ENCODE peak calls at places on chromosomes 4 and X, in seven cellular contexts. One of them, this sample, is unnamed.

GRCh38 chr4:123922847-123923246 is 526.3 kb downstream of the SPRY1 start:
- DNase-seq in SK-N-SH: no peak
- DNase-seq in fibroblast of lung: peak
- DNase-seq in cardiac muscle cell: peak
- DNase-seq in AG04450: no peak
- DNase-seq in fibroblast of mammary gland: peak
- DNase-seq in upper lobe of right lung: no peak
- DNase-seq in this sample: no peak

GRCh38 chr4:114598191-114599121 is at the start of gene UGT8:
- DNase-seq in SK-N-SH: peak
- DNase-seq in fibroblast of lung: peak
- DNase-seq in cardiac muscle cell: peak
- DNase-seq in AG04450: no peak
- DNase-seq in fibroblast of mammary gland: peak
- DNase-seq in upper lobe of right lung: peak
- DNase-seq in this sample: no peak

GRCh38 chr4:184590196-184590595 is 59.1 kb downstream of the CASP3 start:
- DNase-seq in SK-N-SH: no peak
- DNase-seq in fibroblast of lung: no peak
- DNase-seq in cardiac muscle cell: no peak
- DNase-seq in AG04450: no peak
- DNase-seq in fibroblast of mammary gland: no peak
- DNase-seq in upper lobe of right lung: no peak
- DNase-seq in this sample: no peak

GRCh38 chrX:48697182-48697727 is 721 bp downstream of the SUV39H1 start:
- DNase-seq in SK-N-SH: no peak
- DNase-seq in fibroblast of lung: no peak
- DNase-seq in cardiac muscle cell: no peak
- DNase-seq in AG04450: no peak
- DNase-seq in fibroblast of mammary gland: no peak
- DNase-seq in upper lobe of right lung: no peak
- DNase-seq in this sample: no peak

GRCh38 chr4:146342600-146343192 is 128.4 kb downstream of the REELD1 start:
- DNase-seq in SK-N-SH: peak
- DNase-seq in fibroblast of lung: peak
- DNase-seq in cardiac muscle cell: peak
- DNase-seq in AG04450: no peak
- DNase-seq in fibroblast of mammary gland: peak
- DNase-seq in upper lobe of right lung: no peak
- DNase-seq in this sample: no peak

GRCh38 chrX:100645106-100645505 is 1.1 kb downstream of the SRPX2 start:
- DNase-seq in SK-N-SH: no peak
- DNase-seq in fibroblast of lung: peak
- DNase-seq in cardiac muscle cell: no peak
- DNase-seq in AG04450: no peak
- DNase-seq in fibroblast of mammary gland: no peak
- DNase-seq in upper lobe of right lung: no peak
- DNase-seq in this sample: no peak

GRCh38 chr4:2828758-2829181 is 14.9 kb upstream of the ADD1 start:
- DNase-seq in SK-N-SH: peak
- DNase-seq in fibroblast of lung: no peak
- DNase-seq in cardiac muscle cell: no peak
- DNase-seq in AG04450: no peak
- DNase-seq in fibroblast of mammary gland: no peak
- DNase-seq in upper lobe of right lung: no peak
- DNase-seq in this sample: no peak

GRCh38 chr4:40555176-40555900 is 74.3 kb downstream of the RBM47 start:
- DNase-seq in SK-N-SH: no peak
- DNase-seq in fibroblast of lung: no peak
- DNase-seq in cardiac muscle cell: no peak
- DNase-seq in AG04450: no peak
- DNase-seq in fibroblast of mammary gland: no peak
- DNase-seq in upper lobe of right lung: no peak
- DNase-seq in this sample: no peak

GRCh38 chr4:125497861-125498260 is 183.1 kb downstream of the FAT4 start:
- DNase-seq in SK-N-SH: no peak
- DNase-seq in fibroblast of lung: no peak
- DNase-seq in cardiac muscle cell: no peak
- DNase-seq in AG04450: no peak
- DNase-seq in fibroblast of mammary gland: no peak
- DNase-seq in upper lobe of right lung: no peak
- DNase-seq in this sample: no peak

GRCh38 chrX:48475295-48475694 is 704 bp upstream of the FTSJ1 start:
- DNase-seq in SK-N-SH: peak
- DNase-seq in fibroblast of lung: no peak
- DNase-seq in cardiac muscle cell: no peak
- DNase-seq in AG04450: no peak
- DNase-seq in fibroblast of mammary gland: no peak
- DNase-seq in upper lobe of right lung: no peak
- DNase-seq in this sample: no peak

GRCh38 chrX:43552166-43552565 is 103.9 kb upstream of the MAOA start:
- DNase-seq in SK-N-SH: no peak
- DNase-seq in fibroblast of lung: no peak
- DNase-seq in cardiac muscle cell: no peak
- DNase-seq in AG04450: no peak
- DNase-seq in fibroblast of mammary gland: no peak
- DNase-seq in upper lobe of right lung: no peak
- DNase-seq in this sample: peak

GRCh38 chr4:120066182-120066524 is 495 bp downstream of the MAD2L1 start:
- DNase-seq in SK-N-SH: peak
- DNase-seq in fibroblast of lung: no peak
- DNase-seq in cardiac muscle cell: no peak
- DNase-seq in AG04450: no peak
- DNase-seq in fibroblast of mammary gland: no peak
- DNase-seq in upper lobe of right lung: no peak
- DNase-seq in this sample: no peak

GRCh38 chr4:55125763-55126541 is 557 bp upstream of the KDR start:
- DNase-seq in SK-N-SH: peak
- DNase-seq in fibroblast of lung: peak
- DNase-seq in cardiac muscle cell: peak
- DNase-seq in AG04450: no peak
- DNase-seq in fibroblast of mammary gland: peak
- DNase-seq in upper lobe of right lung: no peak
- DNase-seq in this sample: no peak

GRCh38 chr4:2051086-2051485 is 8.0 kb upstream of the NAT8L start:
- DNase-seq in SK-N-SH: no peak
- DNase-seq in fibroblast of lung: no peak
- DNase-seq in cardiac muscle cell: no peak
- DNase-seq in AG04450: no peak
- DNase-seq in fibroblast of mammary gland: no peak
- DNase-seq in upper lobe of right lung: peak
- DNase-seq in this sample: no peak

GRCh38 chr4:74631338-74631737 is 163.0 kb downstream of the BTC start:
- DNase-seq in SK-N-SH: no peak
- DNase-seq in fibroblast of lung: no peak
- DNase-seq in cardiac muscle cell: peak
- DNase-seq in AG04450: no peak
- DNase-seq in fibroblast of mammary gland: peak
- DNase-seq in upper lobe of right lung: no peak
- DNase-seq in this sample: no peak

GRCh38 chr4:175833574-175834350 is 21.7 kb upstream of the GPM6A start:
- DNase-seq in SK-N-SH: no peak
- DNase-seq in fibroblast of lung: peak
- DNase-seq in cardiac muscle cell: no peak
- DNase-seq in AG04450: no peak
- DNase-seq in fibroblast of mammary gland: no peak
- DNase-seq in upper lobe of right lung: no peak
- DNase-seq in this sample: no peak

GRCh38 chr4:62204136-62204535 is 1004.0 kb downstream of the ADGRL3 start:
- DNase-seq in SK-N-SH: no peak
- DNase-seq in fibroblast of lung: no peak
- DNase-seq in cardiac muscle cell: no peak
- DNase-seq in AG04450: no peak
- DNase-seq in fibroblast of mammary gland: no peak
- DNase-seq in upper lobe of right lung: no peak
- DNase-seq in this sample: no peak

GRCh38 chr4:42555828-42556227 is 101.1 kb downstream of the ATP8A1 start:
- DNase-seq in SK-N-SH: no peak
- DNase-seq in fibroblast of lung: peak
- DNase-seq in cardiac muscle cell: peak
- DNase-seq in AG04450: no peak
- DNase-seq in fibroblast of mammary gland: peak
- DNase-seq in upper lobe of right lung: no peak
- DNase-seq in this sample: no peak

GRCh38 chrX:139293991-139294390 is 236.5 kb upstream of the F9 start:
- DNase-seq in SK-N-SH: no peak
- DNase-seq in fibroblast of lung: no peak
- DNase-seq in cardiac muscle cell: no peak
- DNase-seq in AG04450: no peak
- DNase-seq in fibroblast of mammary gland: no peak
- DNase-seq in upper lobe of right lung: no peak
- DNase-seq in this sample: no peak

GRCh38 chrX:137574102-137574783 is 8.3 kb downstream of the ZIC3 start:
- DNase-seq in SK-N-SH: no peak
- DNase-seq in fibroblast of lung: no peak
- DNase-seq in cardiac muscle cell: no peak
- DNase-seq in AG04450: no peak
- DNase-seq in fibroblast of mammary gland: no peak
- DNase-seq in upper lobe of right lung: no peak
- DNase-seq in this sample: no peak

GRCh38 chr4:15515106-15515505 is 45.4 kb downstream of the CC2D2A start:
- DNase-seq in SK-N-SH: no peak
- DNase-seq in fibroblast of lung: no peak
- DNase-seq in cardiac muscle cell: peak
- DNase-seq in AG04450: no peak
- DNase-seq in fibroblast of mammary gland: no peak
- DNase-seq in upper lobe of right lung: no peak
- DNase-seq in this sample: no peak

GRCh38 chr4:15507679-15508078 is 38.0 kb downstream of the CC2D2A start:
- DNase-seq in SK-N-SH: no peak
- DNase-seq in fibroblast of lung: no peak
- DNase-seq in cardiac muscle cell: no peak
- DNase-seq in AG04450: no peak
- DNase-seq in fibroblast of mammary gland: no peak
- DNase-seq in upper lobe of right lung: no peak
- DNase-seq in this sample: no peak

GRCh38 chr4:15516494-15516893 is 46.8 kb downstream of the CC2D2A start:
- DNase-seq in SK-N-SH: no peak
- DNase-seq in fibroblast of lung: no peak
- DNase-seq in cardiac muscle cell: no peak
- DNase-seq in AG04450: no peak
- DNase-seq in fibroblast of mammary gland: no peak
- DNase-seq in upper lobe of right lung: no peak
- DNase-seq in this sample: no peak

DNA sequence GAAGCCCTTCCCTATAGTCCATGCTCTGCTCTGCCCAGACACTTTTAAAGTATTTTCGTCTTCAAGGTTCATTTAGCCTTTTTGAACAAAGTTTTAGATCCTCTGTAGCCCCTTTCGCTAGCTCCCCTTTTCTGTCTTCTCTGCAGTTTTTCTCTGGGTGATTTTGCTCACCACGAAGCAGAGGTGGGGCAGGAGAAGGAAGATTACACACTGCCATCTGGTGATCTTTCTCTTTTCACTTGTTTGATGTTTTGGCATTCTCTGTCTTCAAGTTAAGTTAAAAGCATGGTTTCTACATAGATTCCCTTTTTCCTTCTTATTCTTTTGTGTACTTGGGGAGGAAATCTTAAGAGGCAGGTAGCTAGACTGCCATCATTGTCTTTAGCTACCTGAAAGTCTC is 43.9 kb downstream of the CC2D2A start:
- DNase-seq in SK-N-SH: no peak
- DNase-seq in fibroblast of lung: no peak
- DNase-seq in cardiac muscle cell: no peak
- DNase-seq in AG04450: no peak
- DNase-seq in fibroblast of mammary gland: peak
- DNase-seq in upper lobe of right lung: no peak
- DNase-seq in this sample: no peak
- H3K4me3 ChIP-seq in SK-N-SH: no peak
- H3K4me3 ChIP-seq in fibroblast of lung: no peak
- H3K4me3 ChIP-seq in cardiac muscle cell: no peak
- H3K4me3 ChIP-seq in AG04450: no peak
- H3K4me3 ChIP-seq in fibroblast of mammary gland: no peak
- H3K4me3 ChIP-seq in upper lobe of right lung: no peak
- H3K4me3 ChIP-seq in this sample: no peak

GRCh38 chr4:88012652-88013051 is 5.2 kb downstream of the PKD2 start:
- DNase-seq in SK-N-SH: no peak
- DNase-seq in fibroblast of lung: no peak
- DNase-seq in cardiac muscle cell: no peak
- DNase-seq in AG04450: no peak
- DNase-seq in fibroblast of mammary gland: no peak
- DNase-seq in upper lobe of right lung: no peak
- DNase-seq in this sample: no peak
- H3K4me3 ChIP-seq in SK-N-SH: no peak
- H3K4me3 ChIP-seq in fibroblast of lung: no peak
- H3K4me3 ChIP-seq in cardiac muscle cell: no peak
- H3K4me3 ChIP-seq in AG04450: no peak
- H3K4me3 ChIP-seq in fibroblast of mammary gland: no peak
- H3K4me3 ChIP-seq in upper lobe of right lung: no peak
- H3K4me3 ChIP-seq in this sample: peak

GRCh38 chr4:76233967-76234678 is 17.4 kb upstream of the FAM47E start:
- DNase-seq in SK-N-SH: peak
- DNase-seq in fibroblast of lung: no peak
- DNase-seq in cardiac muscle cell: no peak
- DNase-seq in AG04450: no peak
- DNase-seq in fibroblast of mammary gland: no peak
- DNase-seq in upper lobe of right lung: peak
- DNase-seq in this sample: no peak

GRCh38 chr4:76235407-76235806 is 16.1 kb upstream of the FAM47E start:
- DNase-seq in SK-N-SH: no peak
- DNase-seq in fibroblast of lung: no peak
- DNase-seq in cardiac muscle cell: no peak
- DNase-seq in AG04450: no peak
- DNase-seq in fibroblast of mammary gland: no peak
- DNase-seq in upper lobe of right lung: no peak
- DNase-seq in this sample: no peak

GRCh38 chr4:76235915-76236314 is 15.6 kb upstream of the FAM47E start:
- DNase-seq in SK-N-SH: no peak
- DNase-seq in fibroblast of lung: no peak
- DNase-seq in cardiac muscle cell: no peak
- DNase-seq in AG04450: no peak
- DNase-seq in fibroblast of mammary gland: no peak
- DNase-seq in upper lobe of right lung: no peak
- DNase-seq in this sample: no peak

GRCh38 chr4:76233534-76233933 is 18.0 kb upstream of the FAM47E start:
- DNase-seq in SK-N-SH: peak
- DNase-seq in fibroblast of lung: no peak
- DNase-seq in cardiac muscle cell: no peak
- DNase-seq in AG04450: no peak
- DNase-seq in fibroblast of mammary gland: no peak
- DNase-seq in upper lobe of right lung: no peak
- DNase-seq in this sample: no peak

GRCh38 chr4:76234679-76235044 is 16.9 kb upstream of the FAM47E start:
- DNase-seq in SK-N-SH: no peak
- DNase-seq in fibroblast of lung: no peak
- DNase-seq in cardiac muscle cell: no peak
- DNase-seq in AG04450: no peak
- DNase-seq in fibroblast of mammary gland: no peak
- DNase-seq in upper lobe of right lung: no peak
- DNase-seq in this sample: no peak
- H3K4me3 ChIP-seq in SK-N-SH: peak
- H3K4me3 ChIP-seq in fibroblast of lung: no peak
- H3K4me3 ChIP-seq in cardiac muscle cell: no peak
- H3K4me3 ChIP-seq in AG04450: no peak
- H3K4me3 ChIP-seq in fibroblast of mammary gland: no peak
- H3K4me3 ChIP-seq in upper lobe of right lung: no peak
- H3K4me3 ChIP-seq in this sample: no peak

DNA sequence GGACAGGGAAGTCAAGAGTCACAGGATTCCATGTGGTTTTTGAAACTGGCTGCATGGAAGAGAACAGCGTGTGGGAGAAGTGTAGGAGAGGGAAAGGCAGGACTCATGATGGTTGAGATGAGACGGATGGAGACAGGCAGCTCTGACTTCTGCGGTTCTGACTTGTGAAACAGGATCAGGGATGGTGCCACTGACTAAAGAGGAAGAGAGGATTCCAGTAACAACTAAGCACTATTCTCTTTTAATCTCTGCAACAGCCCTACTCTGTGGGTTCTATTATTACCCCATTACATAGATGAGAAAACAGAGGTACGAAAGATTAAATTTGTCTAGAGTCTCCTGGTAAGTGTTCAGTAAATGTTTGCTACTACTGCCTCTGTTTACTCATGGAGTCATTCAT is 156.3 kb downstream of the CBR4 start:
- DNase-seq in SK-N-SH: no peak
- DNase-seq in fibroblast of lung: no peak
- DNase-seq in cardiac muscle cell: no peak
- DNase-seq in AG04450: no peak
- DNase-seq in fibroblast of mammary gland: no peak
- DNase-seq in upper lobe of right lung: no peak
- DNase-seq in this sample: no peak
- H3K4me3 ChIP-seq in SK-N-SH: no peak
- H3K4me3 ChIP-seq in fibroblast of lung: no peak
- H3K4me3 ChIP-seq in cardiac muscle cell: no peak
- H3K4me3 ChIP-seq in AG04450: no peak
- H3K4me3 ChIP-seq in fibroblast of mammary gland: no peak
- H3K4me3 ChIP-seq in upper lobe of right lung: no peak
- H3K4me3 ChIP-seq in this sample: no peak